ENCODE peak calls at places on chromosome 15, in ten cellular contexts. L is M059J; H is A549; F is HT1080; C is activated naive CD4-positive, alpha-beta T cell treated with anti-CD3 and anti-CD28 coated beads for 36 hours; S is GM12865; Y is NCI-H1436; W is stimulated activated CD8-positive, alpha-beta memory T cell treated with anti-CD3 and anti-CD28 coated beads, Interleukin-2, amount 100 ng/mL, for 1 hour; M is activated naive CD8-positive, alpha-beta T cell treated with anti-CD3 and anti-CD28 coated beads, Interleukin-2, amount 50 U/mL, for 24 hours; V is GM20000. B is an unnamed sample.

GRCh38 chr15:45635763-45636292 is 999 bp downstream of the SQOR start:
- DNase-seq in S (no peak), Y (no peak), V (no peak), L (no peak), M (no peak), H (no peak), W (no peak), C (no peak), F (no peak), B (no peak)

GRCh38 chr15:67520976-67521769 is at the start of gene C15orf61:
- DNase-seq in M (peak), H (peak), F (peak), S (peak), L (peak), W (peak), Y (peak), V (peak), C (peak), B (no peak)

GRCh38 chr15:55231455-55231854 is 34.7 kb upstream of the RSL24D1 start:
- DNase-seq in C (no peak), M (no peak), V (no peak), Y (no peak), S (no peak), F (no peak), H (no peak), L (no peak), W (no peak), B (no peak)

GRCh38 chr15:48581221-48581620 is 64.3 kb downstream of the FBN1 start:
- DNase-seq in W (no peak), Y (no peak), L (no peak), H (no peak), C (no peak), F (no peak), V (no peak), M (no peak), S (no peak), B (no peak)

GRCh38 chr15:79341361-79341760 is 30.4 kb downstream of the TMED3 start:
- DNase-seq in C (no peak), L (no peak), F (no peak), H (no peak), M (no peak), V (no peak), S (no peak), W (no peak), Y (no peak), B (no peak)

GRCh38 chr15:31503758-31504461 is 177.3 kb downstream of the KLF13 start:
- DNase-seq in M (no peak), F (no peak), L (no peak), W (no peak), Y (no peak), S (no peak), H (no peak), V (no peak), C (no peak), B (no peak)

GRCh38 chr15:70195171-70195807 is 97.6 kb upstream of the TLE3 start:
- DNase-seq in S (no peak), C (no peak), M (no peak), Y (no peak), V (no peak), L (no peak), F (no peak), W (no peak), H (no peak), B (no peak)

GRCh38 chr15:39426552-39427532 is 154.0 kb upstream of the THBS1 start:
- DNase-seq in V (peak), M (peak), F (peak), W (peak), L (peak), H (no peak), C (peak), Y (no peak), S (peak), B (no peak)

GRCh38 chr15:31301687-31301990 is 25.0 kb upstream of the KLF13 start:
- DNase-seq in H (no peak), W (no peak), V (no peak), L (no peak), M (no peak), C (no peak), F (no peak), S (no peak), Y (peak), B (no peak)

GRCh38 chr15:79641841-79642240 is 209.7 kb downstream of the MINAR1 start:
- DNase-seq in L (no peak), S (no peak), Y (no peak), V (no peak), C (no peak), W (no peak), M (no peak), F (no peak), H (no peak), B (no peak)

GRCh38 chr15:43067717-43068461 is 37.9 kb downstream of the UBR1 start:
- DNase-seq in F (peak), S (peak), Y (no peak), L (no peak), V (no peak), M (no peak), C (peak), H (no peak), W (no peak), B (peak)

GRCh38 chr15:67827561-67828378 is 2.5 kb downstream of the SKOR1 start:
- DNase-seq in L (no peak), W (no peak), Y (no peak), V (no peak), C (no peak), S (no peak), F (no peak), M (no peak), H (no peak), B (no peak)